ENCODE peak calls at places on chromosomes 5 and 9, in seven cellular contexts. V is tibial nerve; C is stimulated activated CD4-positive, alpha-beta T cell treated with anti-CD3 and anti-CD28 coated beads, Interleukin-4, amount 100 ng/mL, for 4 hours; L is GM23248; R is ecto neural progenitor cell; W is activated T-cell treated with anti-CD3 and anti-CD28 coated beads, Interleukin-2, amount 50 U/mL, for 4 hours; O is ACHN. X is an unnamed sample.

GRCh38 chr5:151255621-151256286 is 2.8 kb downstream of the GM2A start:
- DNase-seq in L (no peak), R (no peak), C (no peak), W (no peak), V (no peak), O (no peak), X (no peak)

GRCh38 chr5:59485629-59486439 is 407.7 kb downstream of the PDE4D start:
- DNase-seq in O (peak; percentile 58), R (no peak), C (no peak), L (peak; percentile 8), W (no peak), V (no peak), X (peak; percentile 58)

GRCh38 chr5:95962785-95963184 is 1.1 kb upstream of the ELL2 start:
- DNase-seq in L (no peak), W (no peak), V (no peak), C (no peak), O (no peak), R (no peak), X (no peak)

GRCh38 chr5:76245571-76245970 is 157.5 kb upstream of the IQGAP2 start:
- DNase-seq in O (no peak), W (no peak), V (no peak), C (no peak), L (no peak), R (no peak), X (no peak)

GRCh38 chr9:89637787-89638186 is 33.0 kb downstream of the GADD45G start:
- DNase-seq in W (no peak), O (no peak), V (no peak), L (peak; percentile 7), C (no peak), R (no peak), X (no peak)

GRCh38 chr5:32690153-32690552 is 21.0 kb upstream of the NPR3 start:
- DNase-seq in V (no peak), W (no peak), L (peak; percentile 40), C (no peak), O (no peak), R (no peak), X (no peak)

GRCh38 chr5:133729800-133730199 is 117.5 kb upstream of the FSTL4 start:
- DNase-seq in V (no peak), W (no peak), R (no peak), C (no peak), L (no peak), O (no peak), X (no peak)

GRCh38 chr5:98205691-98206461 is 567.6 kb upstream of the RGMB start:
- DNase-seq in W (no peak), C (no peak), V (no peak), L (peak; percentile 72), O (peak; percentile 71), R (no peak), X (no peak)

GRCh38 chr5:81750308-81751008 is 439 bp downstream of the SSBP2 start:
- DNase-seq in V (no peak), W (peak; percentile 7), O (peak; percentile 9), C (peak; percentile 27), R (no peak), L (peak; percentile 68), X (peak; percentile 34)

GRCh38 chr5:61176631-61177030 is 14.4 kb upstream of the SMIM15 start:
- DNase-seq in R (no peak), V (no peak), C (no peak), W (no peak), L (no peak), O (no peak), X (no peak)

GRCh38 chr5:67061511-67061910 is 135.1 kb downstream of the CD180 start:
- DNase-seq in O (no peak), C (no peak), W (no peak), V (no peak), L (no peak), R (no peak), X (no peak)

GRCh38 chr5:93789173-93790070 is 48.0 kb upstream of the POU5F2 start:
- DNase-seq in O (peak; percentile 43), W (no peak), R (no peak), C (no peak), V (no peak), L (peak; percentile 85), X (peak; percentile 40)

GRCh38 chr9:35940474-35941467 is 17.2 kb downstream of the OR2S2 start:
- DNase-seq in L (peak; percentile 28), O (no peak), R (no peak), W (no peak), C (no peak), V (no peak), X (no peak)

GRCh38 chr5:129858126-129858675 is 46.1 kb upstream of the CHSY3 start:
- DNase-seq in V (no peak), O (no peak), L (no peak), W (no peak), R (no peak), C (no peak), X (no peak)

GRCh38 chr9:107471562-107471961 is 18.0 kb downstream of the KLF4 start:
- DNase-seq in C (no peak), W (no peak), L (no peak), O (no peak), R (no peak), V (no peak), X (no peak)

GRCh38 chr5:53616939-53617549 is 56.6 kb downstream of the NDUFS4 start:
- DNase-seq in L (peak; percentile 19), V (no peak), O (peak; percentile 7), C (no peak), W (no peak), R (no peak), X (no peak)

GRCh38 chr5:65955746-65956145 is 29.4 kb downstream of the ERBIN start:
- DNase-seq in L (no peak), C (no peak), R (no peak), O (no peak), V (no peak), W (no peak), X (no peak)

GRCh38 chr9:127291379-127291778 is 26.8 kb downstream of the GARNL3 start:
- DNase-seq in C (no peak), L (no peak), R (no peak), V (no peak), O (no peak), W (no peak), X (no peak)

GRCh38 chr9:129650680-129651235 is 8.8 kb upstream of the ASB6 start:
- DNase-seq in V (no peak), C (no peak), L (peak; percentile 36), R (no peak), W (no peak), O (no peak), X (no peak)

GRCh38 chr9:131046581-131047202 is 37.7 kb downstream of the LAMC3 start:
- DNase-seq in O (peak; percentile 60), W (peak; percentile 64), C (peak; percentile 74), V (peak; percentile 40), R (peak; percentile 84), L (peak; percentile 86), X (peak; percentile 50)